ENCODE peak calls at places on chromosomes 12 and 14, in ten cellular contexts. M is H7, O is GM10248, Z is A172, Y is AG10803, D is NT2/D1, I is NCI-H524 treated with DMSO at 0.1 percent for 48 hours, A is neural crest cell, S is anterior cingulate cortex, E is NCI-H1417 treated with DMSO at 0.1 percent for 48 hours. G is an unnamed sample.

GRCh38 chr12:96401061-96401871 is 1.0 kb upstream of the CDK17 start:
- DNase-seq in M (peak), O (peak), Z (peak), Y (peak), D (no peak), I (no peak), A (no peak), S (no peak), E (no peak), G (peak)

GRCh38 chr14:90900712-90901111 is 84.5 kb upstream of the TTC7B start:
- DNase-seq in M (no peak), O (no peak), Z (no peak), Y (peak), D (no peak), I (no peak), A (no peak), S (no peak), E (no peak), G (no peak)

GRCh38 chr14:90510208-90510607 is 113.4 kb downstream of the CALM1 start:
- DNase-seq in M (peak), O (no peak), Z (no peak), Y (no peak), D (no peak), I (no peak), A (no peak), S (no peak), E (no peak), G (no peak)

GRCh38 chr12:50232206-50232605 is 51.1 kb downstream of the LIMA1 start:
- DNase-seq in M (no peak), O (no peak), Z (no peak), Y (no peak), D (no peak), I (no peak), A (no peak), S (no peak), E (no peak), G (no peak)

GRCh38 chr14:24251880-24252288 is 9.5 kb upstream of the TINF2 start:
- DNase-seq in M (peak), O (no peak), Z (peak), Y (peak), D (no peak), I (no peak), A (no peak), S (no peak), E (no peak), G (no peak)

GRCh38 chr12:57196956-57197355 is 19.6 kb upstream of the NXPH4 start:
- DNase-seq in M (no peak), O (no peak), Z (no peak), Y (no peak), D (no peak), I (no peak), A (no peak), S (no peak), E (no peak), G (no peak)

GRCh38 chr14:104353221-104353920 is 215.0 kb downstream of the KIF26A start:
- DNase-seq in M (peak), O (no peak), Z (no peak), Y (no peak), D (no peak), I (no peak), A (no peak), S (no peak), E (no peak), G (no peak)

GRCh38 chr12:96094201-96094600 is 58.8 kb upstream of the LTA4H start:
- DNase-seq in M (peak), O (no peak), Z (peak), Y (no peak), D (peak), I (no peak), A (no peak), S (no peak), E (peak), G (no peak)

GRCh38 chr14:70358631-70359030 is 852 bp downstream of the COX16 start:
- DNase-seq in M (no peak), O (no peak), Z (no peak), Y (peak), D (no peak), I (no peak), A (no peak), S (no peak), E (no peak), G (no peak)

GRCh38 chr14:91402278-91403068 is 15.1 kb downstream of the CCDC88C start:
- DNase-seq in M (no peak), O (no peak), Z (no peak), Y (no peak), D (no peak), I (no peak), A (no peak), S (no peak), E (no peak), G (no peak)

GRCh38 chr14:56273151-56273550 is 154.9 kb downstream of the PELI2 start:
- DNase-seq in M (no peak), O (no peak), Z (no peak), Y (peak), D (no peak), I (no peak), A (no peak), S (no peak), E (no peak), G (no peak)

GRCh38 chr12:102343361-102344121 is 136.8 kb downstream of the IGF1 start:
- DNase-seq in M (no peak), O (no peak), Z (peak), Y (no peak), D (no peak), I (peak), A (no peak), S (no peak), E (no peak), G (no peak)

GRCh38 chr12:5047094-5047493 is 3.4 kb downstream of the KCNA5 start:
- DNase-seq in M (peak), O (no peak), Z (no peak), Y (no peak), D (no peak), I (no peak), A (no peak), S (no peak), E (no peak), G (no peak)

GRCh38 chr12:53229454-53229853 is 2.6 kb downstream of the RARG start:
- DNase-seq in M (peak), O (no peak), Z (no peak), Y (no peak), D (no peak), I (no peak), A (no peak), S (no peak), E (no peak), G (no peak)

GRCh38 chr12:90335561-90335960 is 619.4 kb downstream of the CCER1 start:
- DNase-seq in M (no peak), O (no peak), Z (no peak), Y (peak), D (no peak), I (no peak), A (no peak), S (no peak), E (no peak), G (no peak)

GRCh38 chr14:90580381-90581335 is 183.8 kb downstream of the CALM1 start:
- DNase-seq in M (no peak), O (no peak), Z (no peak), Y (no peak), D (no peak), I (no peak), A (no peak), S (no peak), E (no peak), G (no peak)

GRCh38 chr12:8548192-8548591 is 7.5 kb upstream of the CLEC4E start:
- DNase-seq in M (no peak), O (no peak), Z (no peak), Y (no peak), D (no peak), I (no peak), A (no peak), S (no peak), E (no peak), G (no peak)

GRCh38 chr12:2396448-2396871 is 343.7 kb downstream of the CACNA1C start:
- DNase-seq in M (no peak), O (no peak), Z (no peak), Y (peak), D (no peak), I (no peak), A (no peak), S (no peak), E (no peak), G (no peak)

GRCh38 chr12:116691205-116691604 is 46.7 kb downstream of the SPRING1 start:
- DNase-seq in M (no peak), O (no peak), Z (no peak), Y (no peak), D (no peak), I (no peak), A (no peak), S (no peak), E (no peak), G (no peak)

GRCh38 chr12:6476496-6476895 is 6.0 kb upstream of the VAMP1 start:
- DNase-seq in M (no peak), O (no peak), Z (peak), Y (peak), D (no peak), I (no peak), A (no peak), S (no peak), E (no peak), G (no peak)

GRCh38 chr14:50906326-50906725 is 34.5 kb downstream of the ABHD12B start:
- DNase-seq in M (no peak), O (no peak), Z (no peak), Y (no peak), D (no peak), I (no peak), A (no peak), S (no peak), E (no peak), G (no peak)

GRCh38 chr14:105439179-105439578 is 19.6 kb downstream of the MTA1 start:
- DNase-seq in M (no peak), O (no peak), Z (no peak), Y (no peak), D (no peak), I (no peak), A (no peak), S (no peak), E (no peak), G (no peak)

GRCh38 chr14:70394674-70395073 is 22.2 kb downstream of the SYNJ2BP start:
- DNase-seq in M (no peak), O (no peak), Z (no peak), Y (no peak), D (no peak), I (no peak), A (no peak), S (no peak), E (no peak), G (no peak)

GRCh38 chr14:96253140-96253539 is 2.9 kb upstream of the BDKRB1 start:
- DNase-seq in M (no peak), O (no peak), Z (peak), Y (peak), D (peak), I (no peak), A (no peak), S (no peak), E (no peak), G (no peak)

GRCh38 chr14:74579447-74580274 is 32.4 kb downstream of the LTBP2 start:
- DNase-seq in M (no peak), O (no peak), Z (peak), Y (peak), D (no peak), I (no peak), A (no peak), S (no peak), E (no peak), G (no peak)

GRCh38 chr12:89414851-89415250 is 62.5 kb upstream of the DUSP6 start:
- DNase-seq in M (no peak), O (no peak), Z (no peak), Y (peak), D (no peak), I (no peak), A (no peak), S (no peak), E (no peak), G (no peak)

GRCh38 chr14:95111507-95112164 is 45.7 kb downstream of the DICER1 start:
- DNase-seq in M (no peak), O (no peak), Z (no peak), Y (no peak), D (no peak), I (no peak), A (no peak), S (no peak), E (no peak), G (no peak)

GRCh38 chr14:55430024-55430690 is 10.3 kb downstream of the TBPL2 start:
- DNase-seq in M (peak), O (peak), Z (peak), Y (peak), D (peak), I (peak), A (no peak), S (no peak), E (peak), G (peak)

GRCh38 chr14:38992067-38992835 is 110.8 kb downstream of the SEC23A start:
- DNase-seq in M (no peak), O (no peak), Z (no peak), Y (no peak), D (no peak), I (no peak), A (no peak), S (no peak), E (no peak), G (peak)